ENCODE peak calls at places on chromosomes 4 and X, in seven cellular contexts. One of them, this sample, is unnamed.
A peak's percentile ranks its signal among the peaks of the same experiment; 100 is the strongest.

GRCh38 chr4:3858046-3858730 is 92.0 kb downstream of the ADRA2C start:
- DNase-seq in naive thymus-derived CD4-positive, alpha-beta T cell: no peak
- DNase-seq in heart left ventricle: no peak
- DNase-seq in testis: no peak
- DNase-seq in endodermal cell: peak; percentile 72
- DNase-seq in CD8-positive, alpha-beta T cell: no peak
- DNase-seq in IMR-90: no peak
- DNase-seq in this sample: no peak

GRCh38 chr4:111778543-111778942 is 366.7 kb upstream of the FAM241A start:
- DNase-seq in naive thymus-derived CD4-positive, alpha-beta T cell: no peak
- DNase-seq in heart left ventricle: no peak
- DNase-seq in testis: no peak
- DNase-seq in endodermal cell: no peak
- DNase-seq in CD8-positive, alpha-beta T cell: no peak
- DNase-seq in IMR-90: no peak
- DNase-seq in this sample: no peak

GRCh38 chrX:77597090-77597489 is 149.9 kb downstream of the FGF16 start:
- DNase-seq in naive thymus-derived CD4-positive, alpha-beta T cell: no peak
- DNase-seq in heart left ventricle: no peak
- DNase-seq in testis: no peak
- DNase-seq in endodermal cell: no peak
- DNase-seq in CD8-positive, alpha-beta T cell: no peak
- DNase-seq in IMR-90: peak; percentile 48
- DNase-seq in this sample: no peak

GRCh38 chrX:40243699-40244098 is 145.9 kb upstream of the BCOR start:
- DNase-seq in naive thymus-derived CD4-positive, alpha-beta T cell: no peak
- DNase-seq in heart left ventricle: no peak
- DNase-seq in testis: peak; percentile 73
- DNase-seq in endodermal cell: no peak
- DNase-seq in CD8-positive, alpha-beta T cell: no peak
- DNase-seq in IMR-90: no peak
- DNase-seq in this sample: no peak

GRCh38 chr4:26074672-26075071 is 160.7 kb downstream of the SMIM20 start:
- DNase-seq in naive thymus-derived CD4-positive, alpha-beta T cell: no peak
- DNase-seq in heart left ventricle: peak; percentile 20
- DNase-seq in testis: no peak
- DNase-seq in endodermal cell: no peak
- DNase-seq in CD8-positive, alpha-beta T cell: no peak
- DNase-seq in IMR-90: no peak
- DNase-seq in this sample: no peak

GRCh38 chr4:154164931-154165839 is 326.4 kb downstream of the DCHS2 start:
- DNase-seq in naive thymus-derived CD4-positive, alpha-beta T cell: no peak
- DNase-seq in heart left ventricle: no peak
- DNase-seq in testis: peak; percentile 19
- DNase-seq in endodermal cell: no peak
- DNase-seq in CD8-positive, alpha-beta T cell: no peak
- DNase-seq in IMR-90: peak; percentile 77
- DNase-seq in this sample: peak; percentile 69

GRCh38 chr4:154313004-154313587 is 178.5 kb downstream of the DCHS2 start:
- DNase-seq in naive thymus-derived CD4-positive, alpha-beta T cell: no peak
- DNase-seq in heart left ventricle: no peak
- DNase-seq in testis: no peak
- DNase-seq in endodermal cell: peak; percentile 53
- DNase-seq in CD8-positive, alpha-beta T cell: no peak
- DNase-seq in IMR-90: no peak
- DNase-seq in this sample: no peak

GRCh38 chr4:98474408-98474844 is 184.0 kb downstream of the TSPAN5 start:
- DNase-seq in naive thymus-derived CD4-positive, alpha-beta T cell: no peak
- DNase-seq in heart left ventricle: no peak
- DNase-seq in testis: no peak
- DNase-seq in endodermal cell: no peak
- DNase-seq in CD8-positive, alpha-beta T cell: no peak
- DNase-seq in IMR-90: peak; percentile 85
- DNase-seq in this sample: peak; percentile 44

GRCh38 chrX:68640661-68641060 is 6.8 kb upstream of the STARD8 start:
- DNase-seq in naive thymus-derived CD4-positive, alpha-beta T cell: no peak
- DNase-seq in heart left ventricle: no peak
- DNase-seq in testis: no peak
- DNase-seq in endodermal cell: no peak
- DNase-seq in CD8-positive, alpha-beta T cell: no peak
- DNase-seq in IMR-90: no peak
- DNase-seq in this sample: no peak

GRCh38 chr4:30429813-30430466 is 290.2 kb upstream of the PCDH7 start:
- DNase-seq in naive thymus-derived CD4-positive, alpha-beta T cell: no peak
- DNase-seq in heart left ventricle: no peak
- DNase-seq in testis: no peak
- DNase-seq in endodermal cell: no peak
- DNase-seq in CD8-positive, alpha-beta T cell: no peak
- DNase-seq in IMR-90: peak; percentile 87
- DNase-seq in this sample: peak; percentile 6

GRCh38 chrX:9943420-9943819 is 23.7 kb upstream of the CLDN34 start:
- DNase-seq in naive thymus-derived CD4-positive, alpha-beta T cell: no peak
- DNase-seq in heart left ventricle: no peak
- DNase-seq in testis: no peak
- DNase-seq in endodermal cell: no peak
- DNase-seq in CD8-positive, alpha-beta T cell: no peak
- DNase-seq in IMR-90: no peak
- DNase-seq in this sample: no peak

GRCh38 chr4:113371061-113371460 is 321.6 kb downstream of the ANK2 start:
- DNase-seq in naive thymus-derived CD4-positive, alpha-beta T cell: no peak
- DNase-seq in heart left ventricle: no peak
- DNase-seq in testis: no peak
- DNase-seq in endodermal cell: no peak
- DNase-seq in CD8-positive, alpha-beta T cell: no peak
- DNase-seq in IMR-90: no peak
- DNase-seq in this sample: no peak

GRCh38 chr4:113368056-113368455 is 318.6 kb downstream of the ANK2 start:
- DNase-seq in naive thymus-derived CD4-positive, alpha-beta T cell: no peak
- DNase-seq in heart left ventricle: no peak
- DNase-seq in testis: no peak
- DNase-seq in endodermal cell: no peak
- DNase-seq in CD8-positive, alpha-beta T cell: no peak
- DNase-seq in IMR-90: peak; percentile 97
- DNase-seq in this sample: peak; percentile 80

GRCh38 chr4:113365377-113365776 is 315.9 kb downstream of the ANK2 start:
- DNase-seq in naive thymus-derived CD4-positive, alpha-beta T cell: no peak
- DNase-seq in heart left ventricle: no peak
- DNase-seq in testis: no peak
- DNase-seq in endodermal cell: no peak
- DNase-seq in CD8-positive, alpha-beta T cell: no peak
- DNase-seq in IMR-90: no peak
- DNase-seq in this sample: no peak
- H3K4me3 ChIP-seq in naive thymus-derived CD4-positive, alpha-beta T cell: no peak overlapping the region
- H3K4me3 ChIP-seq in heart left ventricle: no peak overlapping the region
- H3K4me3 ChIP-seq in testis: no peak overlapping the region
- H3K4me3 ChIP-seq in endodermal cell: no peak overlapping the region
- H3K4me3 ChIP-seq in CD8-positive, alpha-beta T cell: no peak overlapping the region
- H3K4me3 ChIP-seq in IMR-90: no peak overlapping the region
- H3K4me3 ChIP-seq in this sample: no peak overlapping the region

GRCh38 chrX:28581522-28581921 is 5.7 kb upstream of the IL1RAPL1 start:
- DNase-seq in naive thymus-derived CD4-positive, alpha-beta T cell: no peak
- DNase-seq in heart left ventricle: no peak
- DNase-seq in testis: no peak
- DNase-seq in endodermal cell: no peak
- DNase-seq in CD8-positive, alpha-beta T cell: no peak
- DNase-seq in IMR-90: no peak
- DNase-seq in this sample: no peak

DNA sequence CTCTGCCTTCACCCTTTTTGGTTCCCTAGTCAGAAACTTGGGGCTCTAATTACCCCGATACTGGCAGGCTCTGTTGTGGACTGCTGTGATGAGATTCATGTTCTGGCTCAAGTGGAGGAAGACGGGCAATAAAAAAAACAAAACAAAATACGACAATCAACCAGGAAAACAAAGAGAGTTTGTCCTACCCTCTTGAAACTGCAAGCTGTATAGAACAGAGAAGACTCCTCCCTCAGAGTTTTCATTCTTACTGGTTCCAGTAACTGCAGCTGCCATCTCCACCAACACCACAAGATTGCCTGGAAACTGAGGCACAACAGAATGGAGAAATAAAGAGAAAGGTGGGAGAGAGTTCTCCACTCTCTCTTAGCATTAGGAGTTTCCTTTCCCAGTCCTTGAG is 11.1 kb upstream of the IL1RAPL1 start:
- DNase-seq in naive thymus-derived CD4-positive, alpha-beta T cell: no peak
- DNase-seq in heart left ventricle: no peak
- DNase-seq in testis: no peak
- DNase-seq in endodermal cell: no peak
- DNase-seq in CD8-positive, alpha-beta T cell: no peak
- DNase-seq in IMR-90: no peak
- DNase-seq in this sample: no peak
- H3K36me3 ChIP-seq in naive thymus-derived CD4-positive, alpha-beta T cell: no peaks in the 10 kb centered on the region
- H3K36me3 ChIP-seq in heart left ventricle: no peaks in the 10 kb centered on the region
- H3K36me3 ChIP-seq in testis: no peaks in the 10 kb centered on the region
- H3K36me3 ChIP-seq in endodermal cell: no peaks in the 10 kb centered on the region
- H3K36me3 ChIP-seq in CD8-positive, alpha-beta T cell: no peaks in the 10 kb centered on the region
- H3K36me3 ChIP-seq in IMR-90: no peaks in the 10 kb centered on the region
- H3K36me3 ChIP-seq in this sample: no peaks in the 10 kb centered on the region

DNA sequence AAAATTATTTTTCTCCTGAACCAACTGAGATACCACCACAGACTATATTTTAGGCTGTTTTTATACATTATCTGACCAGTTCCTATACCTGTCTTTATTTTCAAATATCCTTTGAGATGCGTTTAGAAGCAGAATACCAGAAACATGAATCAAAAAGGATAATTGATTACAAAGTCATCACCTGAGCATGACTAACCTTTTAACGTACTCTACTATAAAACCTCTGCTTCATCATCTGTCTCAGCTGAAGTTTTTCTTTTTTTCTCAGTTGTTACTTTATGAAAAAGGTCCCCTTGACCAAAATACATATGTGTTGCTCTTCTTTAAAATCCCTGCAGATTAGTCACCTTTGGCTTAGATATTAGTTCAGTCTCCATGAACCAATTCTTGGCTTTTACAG is 109.8 kb downstream of the AMMECR1 start:
- DNase-seq in naive thymus-derived CD4-positive, alpha-beta T cell: no peak
- DNase-seq in heart left ventricle: no peak
- DNase-seq in testis: no peak
- DNase-seq in endodermal cell: no peak
- DNase-seq in CD8-positive, alpha-beta T cell: no peak
- DNase-seq in IMR-90: no peak
- DNase-seq in this sample: no peak
- H3K27ac ChIP-seq in naive thymus-derived CD4-positive, alpha-beta T cell: no peak overlapping the region
- H3K27ac ChIP-seq in heart left ventricle: no peak overlapping the region
- H3K27ac ChIP-seq in testis: no peak overlapping the region
- H3K27ac ChIP-seq in endodermal cell: no peak overlapping the region
- H3K27ac ChIP-seq in CD8-positive, alpha-beta T cell: no peak overlapping the region
- H3K27ac ChIP-seq in IMR-90: no peak overlapping the region
- H3K27ac ChIP-seq in this sample: no peak overlapping the region

GRCh38 chr4:47505666-47506065 is 20.6 kb downstream of the ATP10D start:
- DNase-seq in naive thymus-derived CD4-positive, alpha-beta T cell: no peak
- DNase-seq in heart left ventricle: no peak
- DNase-seq in testis: no peak
- DNase-seq in endodermal cell: no peak
- DNase-seq in CD8-positive, alpha-beta T cell: no peak
- DNase-seq in IMR-90: no peak
- DNase-seq in this sample: no peak

GRCh38 chr4:47494124-47494430 is 9.0 kb downstream of the ATP10D start:
- DNase-seq in naive thymus-derived CD4-positive, alpha-beta T cell: no peak
- DNase-seq in heart left ventricle: no peak
- DNase-seq in testis: no peak
- DNase-seq in endodermal cell: no peak
- DNase-seq in CD8-positive, alpha-beta T cell: no peak
- DNase-seq in IMR-90: no peak
- DNase-seq in this sample: no peak

GRCh38 chr4:47500776-47501175 is 15.7 kb downstream of the ATP10D start:
- DNase-seq in naive thymus-derived CD4-positive, alpha-beta T cell: no peak
- DNase-seq in heart left ventricle: no peak
- DNase-seq in testis: no peak
- DNase-seq in endodermal cell: no peak
- DNase-seq in CD8-positive, alpha-beta T cell: no peak
- DNase-seq in IMR-90: no peak
- DNase-seq in this sample: no peak

GRCh38 chr4:47498899-47499298 is 13.8 kb downstream of the ATP10D start:
- DNase-seq in naive thymus-derived CD4-positive, alpha-beta T cell: no peak
- DNase-seq in heart left ventricle: no peak
- DNase-seq in testis: no peak
- DNase-seq in endodermal cell: no peak
- DNase-seq in CD8-positive, alpha-beta T cell: no peak
- DNase-seq in IMR-90: no peak
- DNase-seq in this sample: no peak

GRCh38 chr4:47499705-47500104 is 14.6 kb downstream of the ATP10D start:
- DNase-seq in naive thymus-derived CD4-positive, alpha-beta T cell: no peak
- DNase-seq in heart left ventricle: no peak
- DNase-seq in testis: no peak
- DNase-seq in endodermal cell: no peak
- DNase-seq in CD8-positive, alpha-beta T cell: no peak
- DNase-seq in IMR-90: peak; percentile 13
- DNase-seq in this sample: no peak
- H3K4me3 ChIP-seq in naive thymus-derived CD4-positive, alpha-beta T cell: no peak overlapping the region
- H3K4me3 ChIP-seq in heart left ventricle: no peak overlapping the region
- H3K4me3 ChIP-seq in testis: no peak overlapping the region
- H3K4me3 ChIP-seq in endodermal cell: no peak overlapping the region
- H3K4me3 ChIP-seq in CD8-positive, alpha-beta T cell: no peak overlapping the region
- H3K4me3 ChIP-seq in IMR-90: no peak overlapping the region
- H3K4me3 ChIP-seq in this sample: no peak overlapping the region

GRCh38 chr4:159341486-159341885 is 238.6 kb downstream of the RAPGEF2 start:
- DNase-seq in naive thymus-derived CD4-positive, alpha-beta T cell: no peak
- DNase-seq in heart left ventricle: no peak
- DNase-seq in testis: no peak
- DNase-seq in endodermal cell: no peak
- DNase-seq in CD8-positive, alpha-beta T cell: no peak
- DNase-seq in IMR-90: peak; percentile 72
- DNase-seq in this sample: no peak
- H3K36me3 ChIP-seq in naive thymus-derived CD4-positive, alpha-beta T cell: peaks cover 18% of the 10 kb centered on the region
- H3K36me3 ChIP-seq in heart left ventricle: peaks cover 89% of the 10 kb centered on the region
- H3K36me3 ChIP-seq in testis: no peaks in the 10 kb centered on the region
- H3K36me3 ChIP-seq in endodermal cell: peaks cover 78% of the 10 kb centered on the region
- H3K36me3 ChIP-seq in CD8-positive, alpha-beta T cell: peaks cover 3% of the 10 kb centered on the region
- H3K36me3 ChIP-seq in IMR-90: peaks cover 30% of the 10 kb centered on the region
- H3K36me3 ChIP-seq in this sample: peaks cover 34% of the 10 kb centered on the region

This sample was measured in brain microvascular endothelial cell.